ENCODE peak calls at places on chromosome 13, in seven cellular contexts. X is stimulated activated CD4-positive, alpha-beta T cell treated with anti-CD3 and anti-CD28 coated beads, TNF-alpha, amount 100 ng/mL, for 1 hour; M is lower leg skin; E is activated CD4-positive, alpha-beta T cell treated with anti-CD3 and anti-CD28 coated beads, Interleukin-2, amount 10 ng/mL, durations not matched to agents 7 days and 5 days; Q is T follicular helper cell; O is effector memory CD8-positive, alpha-beta T cell; T is activated CD4-positive, CD25-positive, alpha-beta regulatory T cell treated with anti-CD3 and anti-CD28 coated beads, Interleukin-2, amount 50 U/mL, for 16 hours. C is an unnamed sample.

GRCh38 chr13:23922005-23922932 is 25.0 kb upstream of the C1QTNF9B start:
- DNase-seq in X (no peak), O (no peak), Q (no peak), M (no peak), E (no peak), T (no peak), C (no peak)

GRCh38 chr13:60143775-60144174 is 20.0 kb downstream of the DIAPH3 start:
- DNase-seq in M (no peak), O (no peak), T (no peak), Q (no peak), X (no peak), E (no peak), C (peak; percentile 9)

GRCh38 chr13:89726690-89727435 is 1620.6 kb upstream of the MIR17HG start:
- DNase-seq in T (no peak), X (no peak), O (no peak), M (no peak), Q (no peak), E (no peak), C (peak; percentile 86)

GRCh38 chr13:113794764-113795173 is 35.7 kb downstream of the TMEM255B start:
- DNase-seq in Q (no peak), X (no peak), M (peak; percentile 82), T (no peak), E (no peak), O (no peak), C (no peak)

GRCh38 chr13:99315186-99315585 is 8.0 kb upstream of the GPR183 start:
- DNase-seq in M (no peak), T (no peak), O (no peak), X (no peak), E (no peak), Q (no peak), C (no peak)

GRCh38 chr13:40994581-40995230 is 24.4 kb downstream of the ELF1 start:
- DNase-seq in O (no peak), M (no peak), Q (no peak), T (no peak), X (no peak), E (no peak), C (no peak)

GRCh38 chr13:106424805-106425204 is 110.7 kb downstream of the EFNB2 start:
- DNase-seq in M (no peak), Q (no peak), O (no peak), E (no peak), T (no peak), X (no peak), C (no peak)

GRCh38 chr13:109699628-109700071 is 86.7 kb downstream of the IRS2 start:
- DNase-seq in Q (no peak), O (no peak), E (no peak), M (no peak), T (no peak), X (no peak), C (no peak)

C was measured in fibroblast of lung.